ENCODE peak calls at places on chromosomes 7 and 10, in five cellular contexts. P is NCI-H1092, J is KG1, U is sigmoid colon, S is MV-4-11. R is an unnamed sample.

GRCh38 chr10:4383683-4384082 is 442.3 kb upstream of the AKR1E2 start:
- DNase-seq in P (no peak), U (no peak), J (no peak), S (no peak), R (no peak)

GRCh38 chr7:134799387-134799786 is 20.0 kb downstream of the CALD1 start:
- DNase-seq in U (no peak), P (no peak), J (no peak), S (no peak), R (no peak)

GRCh38 chr7:32670105-32670504 is 174.8 kb downstream of the AVL9 start:
- DNase-seq in S (no peak), P (no peak), J (no peak), U (no peak), R (no peak)

GRCh38 chr10:78514459-78514858 is 480.8 kb downstream of the RPS24 start:
- DNase-seq in S (no peak), P (no peak), U (no peak), J (no peak), R (no peak)

GRCh38 chr10:128011059-128011979 is 104.4 kb downstream of the PTPRE start:
- DNase-seq in S (peak), P (peak), U (peak), J (peak), R (peak)

GRCh38 chr10:97689637-97690036 is 2.6 kb upstream of the AVPI1 start:
- DNase-seq in S (peak), U (no peak), J (no peak), P (no peak), R (no peak)

GRCh38 chr7:98078197-98078870 is 28.3 kb upstream of the LMTK2 start:
- DNase-seq in U (peak), P (no peak), S (no peak), J (no peak), R (peak)

GRCh38 chr10:129466703-129467345 is at the start of gene MGMT:
- DNase-seq in S (peak), P (no peak), U (peak), J (peak), R (peak)

GRCh38 chr7:100158229-100159098 is at the start of gene TRAPPC14:
- DNase-seq in U (peak), S (peak), P (peak), J (peak), R (peak)

GRCh38 chr10:125772112-125772863 is 3.3 kb downstream of the MMP21 start:
- DNase-seq in P (no peak), U (no peak), S (no peak), J (no peak), R (no peak)

GRCh38 chr10:30368065-30368718 is 19.1 kb upstream of the MTPAP start:
- DNase-seq in P (no peak), U (peak), J (no peak), S (no peak), R (no peak)

GRCh38 chr10:46545861-46546590 is 10.4 kb downstream of the GPRIN2 start:
- DNase-seq in U (peak), P (no peak), J (no peak), S (no peak), R (peak)

GRCh38 chr10:59124187-59124586 is 52.3 kb upstream of the PHYHIPL start:
- DNase-seq in S (no peak), U (no peak), P (no peak), J (no peak), R (no peak)

GRCh38 chr7:47087866-47088265 is 494.0 kb downstream of the TNS3 start:
- DNase-seq in P (no peak), J (no peak), S (no peak), U (no peak), R (no peak)

GRCh38 chr7:101947899-101948298 is 130.5 kb downstream of the CUX1 start:
- DNase-seq in J (no peak), S (no peak), U (peak), P (peak), R (no peak)

GRCh38 chr10:13969118-13969791 is 361.5 kb downstream of the FRMD4A start:
- DNase-seq in P (no peak), J (no peak), U (no peak), S (no peak), R (no peak)

GRCh38 chr10:12041766-12042408 is 722 bp downstream of the UPF2 start:
- DNase-seq in P (no peak), U (no peak), J (peak), S (peak), R (no peak)

R was measured in upper lobe of right lung.